ENCODE peak calls at places on chromosomes 7 and 10, in eight cellular contexts. H, D, Q, O, F, P, M and X are unnamed samples.

GRCh38 chr7:130430841-130431713 is 9.7 kb downstream of the CEP41 start:
- DNase-seq in H (no peak), D (peak; percentile 94), Q (no peak), O (no peak), F (no peak), P (no peak), M (peak; percentile 4), X (peak; percentile 26)

GRCh38 chr7:116527521-116527920 is 2.7 kb downstream of the CAV1 start:
- DNase-seq in H (no peak), D (no peak), Q (no peak), O (no peak), F (no peak), P (no peak), M (no peak), X (no peak)

GRCh38 chr10:28494420-28494819 is 38.5 kb upstream of the WAC start:
- DNase-seq in H (no peak), D (no peak), Q (no peak), O (no peak), F (no peak), P (no peak), M (no peak), X (no peak)

GRCh38 chr10:133454204-133454893 is 604 bp downstream of the SCART1 start:
- DNase-seq in H (peak; percentile 33), D (no peak), Q (no peak), O (no peak), F (no peak), P (no peak), M (no peak), X (peak; percentile 9)

GRCh38 chr10:124874-125273 is 10.4 kb upstream of the ZMYND11 start:
- DNase-seq in H (no peak), D (no peak), Q (no peak), O (no peak), F (no peak), P (no peak), M (no peak), X (no peak)

GRCh38 chr10:88974446-88975376 is 15.9 kb upstream of the FAS start:
- DNase-seq in H (no peak), D (no peak), Q (no peak), O (no peak), F (no peak), P (no peak), M (peak; percentile 38), X (no peak)

GRCh38 chr10:34102237-34102673 is 712.8 kb downstream of the PARD3 start:
- DNase-seq in H (peak; percentile 87), D (no peak), Q (no peak), O (no peak), F (no peak), P (no peak), M (no peak), X (peak; percentile 74)

GRCh38 chr10:80126876-80127275 is 5.7 kb upstream of the PLAC9 start:
- DNase-seq in H (no peak), D (no peak), Q (no peak), O (no peak), F (no peak), P (no peak), M (no peak), X (no peak)

GRCh38 chr7:46291064-46291463 is 370.0 kb upstream of the IGFBP3 start:
- DNase-seq in H (no peak), D (peak; percentile 63), Q (no peak), O (no peak), F (no peak), P (no peak), M (peak; percentile 85), X (no peak)

GRCh38 chr10:107671968-107672367 is 507.5 kb upstream of the SORCS1 start:
- DNase-seq in H (no peak), D (no peak), Q (no peak), O (no peak), F (no peak), P (no peak), M (no peak), X (no peak)